ENCODE peak calls at places on chromosomes 2 and 18, in six cellular contexts. U, E, R, L, K and N are unnamed samples.

GRCh38 chr2:224904390-224904789 is 137.9 kb downstream of the DOCK10 start:
- DNase-seq in L (no peak), E (no peak), R (no peak), U (no peak), K (peak), N (no peak)

GRCh38 chr2:164655336-164655735 is 34.1 kb upstream of the GRB14 start:
- DNase-seq in R (no peak), K (no peak), L (no peak), U (no peak), E (no peak), N (no peak)

GRCh38 chr18:66196805-66197204 is 407.1 kb downstream of the CDH19 start:
- DNase-seq in R (no peak), E (no peak), U (no peak), K (no peak), L (no peak), N (no peak)

GRCh38 chr2:158936978-158937377 is 31.5 kb upstream of the TANC1 start:
- DNase-seq in U (no peak), E (peak), K (peak), L (no peak), R (no peak), N (no peak)

GRCh38 chr18:74420491-74420890 is 36.6 kb downstream of the DIPK1C start:
- DNase-seq in U (no peak), K (no peak), E (no peak), L (no peak), R (no peak), N (no peak)

GRCh38 chr2:71347517-71347916 is 15.9 kb downstream of the ZNF638 start:
- DNase-seq in E (peak), R (no peak), K (peak), L (peak), U (no peak), N (no peak)

GRCh38 chr2:40344364-40344763 is 107.5 kb downstream of the SLC8A1 start:
- DNase-seq in K (no peak), L (no peak), R (no peak), U (no peak), E (no peak), N (no peak)

GRCh38 chr2:31122133-31122532 is 16.1 kb downstream of the GALNT14 start:
- DNase-seq in E (no peak), L (no peak), K (no peak), U (no peak), R (no peak), N (no peak)

GRCh38 chr18:61893304-61893970 is 630 bp upstream of the RNF152 start:
- DNase-seq in U (peak), L (peak), K (peak), R (peak), E (no peak), N (no peak)

GRCh38 chr2:100786297-100786658 is 33.7 kb upstream of the NPAS2 start:
- DNase-seq in E (peak), U (no peak), K (peak), R (no peak), L (no peak), N (no peak)

GRCh38 chr18:6807504-6808257 is 78.2 kb downstream of the ARHGAP28 start:
- DNase-seq in U (no peak), E (peak), K (peak), L (peak), R (no peak), N (no peak)

GRCh38 chr2:166380615-166381014 is 4.9 kb upstream of the SCN9A start:
- DNase-seq in U (no peak), R (no peak), E (no peak), K (no peak), L (no peak), N (no peak)

GRCh38 chr2:119739580-119740255 is 20.0 kb upstream of the PTPN4 start:
- DNase-seq in K (no peak), E (no peak), L (no peak), R (no peak), U (no peak), N (no peak)

GRCh38 chr2:16635796-16636699 is 29.6 kb downstream of the CYRIA start:
- DNase-seq in U (no peak), L (no peak), E (no peak), R (no peak), K (peak), N (no peak)

GRCh38 chr2:177241771-177242135 is 22.8 kb downstream of the NFE2L2 start:
- DNase-seq in L (no peak), R (no peak), E (no peak), K (no peak), U (no peak), N (no peak)

GRCh38 chr2:219629976-219630695 is 2.7 kb downstream of the SLC4A3 start:
- DNase-seq in U (no peak), L (no peak), R (no peak), K (no peak), E (no peak), N (no peak)

GRCh38 chr2:21819475-21819874 is 695.7 kb downstream of the TDRD15 start:
- DNase-seq in K (peak), R (no peak), L (no peak), E (no peak), U (no peak), N (no peak)

GRCh38 chr2:161165266-161165665 is 5.0 kb downstream of the TANK start:
- DNase-seq in K (peak), L (no peak), R (no peak), U (no peak), E (no peak), N (no peak)

GRCh38 chr18:45014047-45014501 is 333.4 kb downstream of the SETBP1 start:
- DNase-seq in E (peak), K (peak), U (no peak), R (no peak), L (peak), N (no peak)

GRCh38 chr2:239993291-239993690 is 31.9 kb downstream of the NDUFA10 start:
- DNase-seq in L (no peak), K (no peak), E (no peak), U (no peak), R (no peak), N (no peak)

GRCh38 chr2:75324141-75324540 is 124.8 kb upstream of the TACR1 start:
- DNase-seq in L (peak), K (peak), E (no peak), U (no peak), R (no peak), N (no peak)

GRCh38 chr2:74267068-74267467 is 68.7 kb downstream of the MTHFD2 start:
- DNase-seq in R (peak), E (no peak), U (no peak), K (no peak), L (peak), N (peak)

GRCh38 chr2:11589316-11589940 is 55.6 kb downstream of the GREB1 start:
- DNase-seq in U (no peak), L (peak), R (no peak), K (no peak), E (no peak), N (no peak)

GRCh38 chr18:55523001-55523400 is 65.0 kb downstream of the TCF4 start:
- DNase-seq in U (no peak), L (no peak), R (no peak), E (no peak), K (no peak), N (no peak)

GRCh38 chr18:21049306-21049705 is 62.3 kb downstream of the ROCK1 start:
- DNase-seq in L (no peak), K (no peak), E (no peak), U (no peak), R (no peak), N (no peak)

GRCh38 chr2:180707867-180708205 is 272.6 kb upstream of the UBE2E3 start:
- DNase-seq in L (peak), K (peak), R (peak), U (no peak), E (peak), N (no peak)

GRCh38 chr2:181680055-181680936 is at the start of gene NEUROD1:
- DNase-seq in U (peak), E (no peak), K (no peak), R (no peak), L (peak), N (no peak)

GRCh38 chr2:145984541-145984940 is 1464.6 kb upstream of the ZEB2 start:
- DNase-seq in R (no peak), U (no peak), K (peak), L (no peak), E (no peak), N (no peak)

GRCh38 chr2:127530245-127531132 is 4.2 kb upstream of the IWS1 start:
- DNase-seq in R (no peak), K (no peak), L (peak), U (no peak), E (no peak), N (no peak)

GRCh38 chr18:13878858-13879257 is 36.5 kb downstream of the MC2R start:
- DNase-seq in E (no peak), U (no peak), L (peak), K (no peak), R (no peak), N (no peak)